ENCODE peak calls at places on chromosomes 7 and 10, in six cellular contexts. X is IMR-90, H is HEK293T, Q is HepG2, U is GM12878, T is K562. L is an unnamed sample.

GRCh38 chr10:26438534-26439269 is 561 bp downstream of the APBB1IP start:
- DNase-seq in X (no peak), H (no peak), Q (no peak), U (no peak), T (no peak), L (no peak)

GRCh38 chr10:79454259-79454658 is 8.8 kb upstream of the ZCCHC24 start:
- DNase-seq in X (peak; percentile 92), H (no peak), Q (no peak), U (no peak), T (no peak), L (no peak)

GRCh38 chr7:28165221-28165807 is 15.3 kb downstream of the JAZF1 start:
- DNase-seq in X (peak; percentile 25), H (no peak), Q (no peak), U (no peak), T (no peak), L (no peak)

GRCh38 chr7:127214956-127215355 is 37.8 kb downstream of the GRM8 start:
- DNase-seq in X (no peak), H (no peak), Q (no peak), U (no peak), T (no peak), L (no peak)

GRCh38 chr7:157273208-157274202 is 63.3 kb upstream of the DNAJB6 start:
- DNase-seq in X (peak; percentile 74), H (peak; percentile 98), Q (peak; percentile 58), U (no peak), T (peak; percentile 89), L (peak; percentile 95)

GRCh38 chr10:30413996-30414576 is 19.9 kb upstream of the MAP3K8 start:
- DNase-seq in X (peak; percentile 71), H (peak; percentile 58), Q (peak; percentile 70), U (no peak), T (peak; percentile 73), L (peak; percentile 80)

GRCh38 chr10:91838199-91838598 is 40.0 kb downstream of the TNKS2 start:
- DNase-seq in X (no peak), H (no peak), Q (no peak), U (no peak), T (peak; percentile 40), L (no peak)

GRCh38 chr10:127115086-127115485 is 81.3 kb downstream of the INSYN2A start:
- DNase-seq in X (no peak), H (no peak), Q (no peak), U (no peak), T (no peak), L (no peak)

GRCh38 chr7:44148961-44149550 is 7.9 kb upstream of the MYL7 start:
- DNase-seq in X (no peak), H (no peak), Q (no peak), U (no peak), T (no peak), L (no peak)

GRCh38 chr10:58918887-58919286 is 257.6 kb upstream of the PHYHIPL start:
- DNase-seq in X (no peak), H (no peak), Q (no peak), U (no peak), T (no peak), L (no peak)
- TF ChIP-seq BHLHE40 in X (no peak), H (no peak), Q (no peak), U (no peak), T (no peak), L (no peak)

GRCh38 chr10:33179056-33179455 is 155.4 kb downstream of the NRP1 start:
- DNase-seq in X (peak; percentile 41), H (no peak), Q (no peak), U (no peak), T (no peak), L (no peak)
- TF ChIP-seq BHLHE40 in X (no peak), H (no peak), Q (no peak), U (no peak), T (no peak), L (no peak)

GRCh38 chr10:132984008-132984295 is 41.6 kb upstream of the CFAP46 start:
- DNase-seq in X (no peak), H (no peak), Q (no peak), U (no peak), T (no peak), L (no peak)

GRCh38 chr10:132986076-132986475 is 43.7 kb upstream of the CFAP46 start:
- DNase-seq in X (no peak), H (no peak), Q (no peak), U (no peak), T (no peak), L (no peak)

GRCh38 chr10:132985546-132985900 is 43.2 kb upstream of the CFAP46 start:
- DNase-seq in X (no peak), H (no peak), Q (no peak), U (no peak), T (no peak), L (no peak)

GRCh38 chr10:132983250-132984007 is 41.1 kb upstream of the CFAP46 start:
- DNase-seq in X (no peak), H (no peak), Q (no peak), U (no peak), T (no peak), L (no peak)

DNA sequence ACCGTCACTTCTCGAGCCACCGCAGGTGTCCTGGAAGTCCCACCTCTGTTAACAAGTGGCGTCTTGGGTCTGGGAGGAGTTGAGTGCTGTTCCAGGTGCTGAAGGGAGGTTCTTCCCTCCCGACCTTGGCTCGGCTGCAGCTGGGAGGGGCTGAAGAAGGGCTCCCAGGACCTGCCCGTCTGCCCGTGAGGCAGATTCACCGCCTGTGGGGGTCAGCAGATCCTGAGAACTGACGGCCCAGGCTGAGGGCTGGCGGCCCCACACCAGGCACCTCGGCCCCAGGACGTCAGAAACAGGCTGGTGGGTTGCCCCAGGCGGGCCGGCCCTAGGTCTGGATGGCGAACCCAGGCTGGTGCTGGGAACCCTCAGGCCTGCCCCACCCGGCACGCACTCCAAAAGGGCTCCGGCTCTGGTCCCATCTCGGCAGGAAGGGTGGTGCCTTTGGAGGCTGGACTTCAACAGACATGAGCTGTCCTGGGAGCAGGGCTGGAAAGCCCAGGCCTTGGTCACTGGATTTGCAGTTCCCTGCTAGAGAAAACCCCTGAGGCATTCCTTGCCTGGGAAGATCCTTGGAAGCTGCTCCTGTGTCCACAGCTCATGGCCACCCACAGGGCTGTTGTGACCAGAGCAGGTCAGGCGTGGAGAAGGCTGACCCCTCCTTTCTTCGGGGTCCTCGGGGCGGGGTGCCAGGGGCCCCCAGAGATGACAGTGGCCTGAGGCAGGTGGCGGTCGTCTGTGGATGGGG is 42.6 kb upstream of the CFAP46 start:
- DNase-seq in X (no peak), H (no peak), Q (no peak), U (no peak), T (no peak), L (no peak)
- TF ChIP-seq BHLHE40 in X (no peak), H (no peak), Q (no peak), U (no peak), T (no peak), L (no peak)

GRCh38 chr10:101464518-101465085 is 110.6 kb downstream of the BTRC start:
- DNase-seq in X (no peak), H (no peak), Q (no peak), U (no peak), T (no peak), L (no peak)
- TF ChIP-seq BHLHE40 in X (no peak), H (no peak), Q (no peak), U (no peak), T (no peak), L (no peak)

DNA sequence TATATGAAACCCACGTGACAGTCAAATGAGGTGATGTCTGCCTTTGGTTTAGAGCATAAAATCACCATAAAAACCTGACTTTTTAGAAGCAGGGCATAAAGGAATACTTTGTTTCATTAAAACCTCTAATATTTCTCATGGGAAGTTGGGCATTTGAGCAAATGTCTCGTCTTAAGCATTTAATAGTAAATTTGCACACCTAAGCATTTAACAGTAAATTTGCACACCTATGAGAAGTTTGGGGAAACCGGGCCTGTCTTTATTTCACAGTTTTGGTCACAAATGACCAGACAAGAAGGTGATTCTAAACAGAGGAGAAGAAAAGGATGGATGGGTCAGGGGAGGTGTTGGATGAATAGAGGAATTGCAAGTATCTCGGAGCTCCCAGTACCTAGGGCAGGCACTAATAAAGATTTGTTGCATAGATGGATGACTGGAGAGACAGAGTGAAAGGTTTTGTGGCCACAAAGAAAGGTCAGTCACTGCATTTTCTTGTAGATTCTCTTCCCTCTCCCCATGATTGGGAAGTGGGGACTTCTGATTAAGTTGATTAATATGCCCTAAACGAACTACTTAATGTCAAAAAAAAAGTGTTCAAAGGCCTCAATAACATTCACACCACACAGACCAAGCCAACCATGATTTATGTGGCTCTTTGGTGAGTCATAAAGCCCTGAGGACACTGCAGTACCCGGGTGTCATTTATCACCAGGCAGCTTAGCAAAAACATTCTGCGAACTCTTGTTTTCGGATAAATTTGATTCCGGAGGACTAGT is 158.2 kb downstream of the SPAG6 start:
- DNase-seq in X (no peak), H (peak; percentile 74), Q (no peak), U (no peak), T (peak; percentile 66), L (no peak)
- TF ChIP-seq BHLHE40 in X (no peak), H (no peak), Q (no peak), U (no peak), T (no peak), L (no peak)

L was measured in A549.